ENCODE peak calls at places on chromosome X, in four cellular contexts. Y, X, D and S are unnamed samples.

GRCh38 chrX:145861818-145862217 is 44.2 kb downstream of the SLITRK2 start:
- DNase-seq in Y (no peak), X (no peak), D (no peak), S (no peak)

GRCh38 chrX:39652336-39652735 is 445.4 kb downstream of the BCOR start:
- DNase-seq in Y (no peak), X (no peak), D (peak), S (no peak)

GRCh38 chrX:130012683-130013082 is 30.2 kb downstream of the BCORL1 start:
- DNase-seq in Y (no peak), X (no peak), D (no peak), S (no peak)

GRCh38 chrX:95318882-95319281 is 1365.8 kb upstream of the DIAPH2 start:
- DNase-seq in Y (no peak), X (no peak), D (peak), S (no peak)

GRCh38 chrX:56751071-56751470 is 22.0 kb downstream of the NBDY start:
- DNase-seq in Y (no peak), X (no peak), D (no peak), S (no peak)

GRCh38 chrX:3134316-3134715 is 93.0 kb downstream of the ARSF start:
- DNase-seq in Y (no peak), X (no peak), D (no peak), S (no peak)

GRCh38 chrX:69150294-69150960 is 14.8 kb downstream of the PJA1 start:
- DNase-seq in Y (no peak), X (no peak), D (no peak), S (no peak)

GRCh38 chrX:129649268-129650182 is 5.2 kb downstream of the APLN start:
- DNase-seq in Y (no peak), X (no peak), D (no peak), S (no peak)

GRCh38 chrX:121093011-121093410 is 45.6 kb downstream of the GLUD2 start:
- DNase-seq in Y (no peak), X (no peak), D (no peak), S (no peak)

GRCh38 chrX:22666441-22666840 is 333.3 kb upstream of the DDX53 start:
- DNase-seq in Y (no peak), X (no peak), D (peak), S (no peak)

GRCh38 chrX:12007881-12008280 is 130.4 kb upstream of the FRMPD4 start:
- DNase-seq in Y (no peak), X (no peak), D (no peak), S (no peak)

GRCh38 chrX:83022020-83022419 is 486.1 kb upstream of the POU3F4 start:
- DNase-seq in Y (no peak), X (no peak), D (no peak), S (no peak)

GRCh38 chrX:47854474-47854873 is 17.8 kb downstream of the ZNF81 start:
- DNase-seq in Y (no peak), X (no peak), D (no peak), S (no peak)

GRCh38 chrX:79130857-79131256 is 13.6 kb upstream of the GPR174 start:
- DNase-seq in Y (no peak), X (no peak), D (no peak), S (no peak)

GRCh38 chrX:48800574-48801280 is 1.1 kb upstream of the HDAC6 start:
- DNase-seq in Y (no peak), X (no peak), D (no peak), S (no peak)

GRCh38 chrX:120556251-120556650 is 4.5 kb downstream of the CUL4B start:
- DNase-seq in Y (no peak), X (no peak), D (no peak), S (no peak)

GRCh38 chrX:127038065-127038464 is 218.5 kb downstream of the PRR32 start:
- DNase-seq in Y (no peak), X (no peak), D (no peak), S (no peak)

GRCh38 chrX:41692162-41692749 is 3.5 kb downstream of the GPR34 start:
- DNase-seq in Y (no peak), X (no peak), D (no peak), S (no peak)

GRCh38 chrX:39409246-39409917 is 608.1 kb downstream of the MID1IP1 start:
- DNase-seq in Y (no peak), X (no peak), D (no peak), S (no peak)

GRCh38 chrX:107654778-107655761 is 26.8 kb downstream of the PRPS1 start:
- DNase-seq in Y (peak), X (no peak), D (peak), S (no peak)

GRCh38 chrX:111040377-111041017 is 55.5 kb upstream of the PAK3 start:
- DNase-seq in Y (no peak), X (no peak), D (no peak), S (no peak)

GRCh38 chrX:103552236-103552635 is 32.9 kb upstream of the RAB40A start:
- DNase-seq in Y (no peak), X (no peak), D (no peak), S (no peak)

GRCh38 chrX:42739258-42739657 is 38.7 kb downstream of the PPP1R2C start:
- DNase-seq in Y (no peak), X (no peak), D (no peak), S (no peak)

DNA sequence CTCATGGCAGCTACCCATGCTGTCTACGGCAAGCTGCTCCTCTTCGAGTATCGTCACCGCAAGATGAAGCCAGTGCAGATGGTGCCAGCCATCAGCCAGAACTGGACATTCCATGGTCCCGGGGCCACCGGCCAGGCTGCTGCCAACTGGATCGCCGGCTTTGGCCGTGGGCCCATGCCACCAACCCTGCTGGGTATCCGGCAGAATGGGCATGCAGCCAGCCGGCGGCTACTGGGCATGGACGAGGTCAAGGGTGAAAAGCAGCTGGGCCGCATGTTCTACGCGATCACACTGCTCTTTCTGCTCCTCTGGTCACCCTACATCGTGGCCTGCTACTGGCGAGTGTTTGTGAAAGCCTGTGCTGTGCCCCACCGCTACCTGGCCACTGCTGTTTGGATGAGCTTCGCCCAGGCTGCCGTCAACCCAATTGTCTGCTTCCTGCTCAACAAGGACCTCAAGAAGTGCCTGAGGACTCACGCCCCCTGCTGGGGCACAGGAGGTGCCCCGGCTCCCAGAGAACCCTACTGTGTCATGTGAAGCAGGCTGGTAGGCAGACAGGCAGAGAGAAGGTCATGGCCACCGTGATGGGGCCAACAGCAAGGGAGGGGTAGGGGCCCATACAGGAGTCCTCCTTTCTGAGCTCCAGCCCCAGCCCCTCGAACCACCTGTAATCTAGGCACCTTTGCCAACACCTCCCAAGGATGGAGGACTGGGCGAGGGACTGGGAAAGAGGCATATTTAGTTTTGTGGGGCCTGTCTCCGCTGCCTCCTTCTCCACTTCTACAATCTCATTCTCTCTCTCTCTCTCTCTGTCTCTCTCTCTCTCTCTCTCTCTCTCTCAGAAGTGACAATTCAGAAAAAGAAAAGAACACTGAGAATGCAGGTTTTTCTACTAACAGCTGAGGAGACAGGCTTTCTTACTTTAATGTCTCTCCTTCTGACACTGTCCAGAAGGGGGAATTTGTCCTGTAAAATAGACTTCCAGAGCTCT is 4.7 kb upstream of the TSPYL2 start:
- DNase-seq in Y (no peak), X (no peak), D (no peak), S (no peak)
- TF ChIP-seq CTCF in Y (no peak), X (no peak), D (no peak), S (no peak)

DNA sequence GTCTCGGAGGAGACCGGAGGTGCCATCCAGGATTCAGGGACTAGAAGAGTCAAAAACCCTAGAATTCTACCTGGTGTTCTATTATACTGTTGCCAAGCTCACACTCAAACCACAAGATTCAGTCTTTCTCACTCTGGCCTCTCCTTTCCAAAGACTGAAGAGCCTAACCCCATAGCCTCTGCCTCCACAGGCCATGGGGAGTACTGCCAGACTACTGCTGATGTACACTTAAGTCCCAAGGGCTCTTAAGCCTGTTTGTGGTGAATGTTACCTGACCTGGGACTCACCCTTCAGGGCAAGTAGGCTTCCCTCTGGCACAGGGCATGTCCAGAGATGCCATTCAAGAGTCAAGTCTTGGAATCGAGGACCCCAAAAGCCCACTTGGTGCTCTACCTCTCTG is 58.9 kb upstream of the IRS4 start:
- DNase-seq in Y (no peak), X (no peak), D (no peak), S (no peak)
- TF ChIP-seq CTCF in Y (no peak), X (no peak), D (no peak), S (no peak)

DNA sequence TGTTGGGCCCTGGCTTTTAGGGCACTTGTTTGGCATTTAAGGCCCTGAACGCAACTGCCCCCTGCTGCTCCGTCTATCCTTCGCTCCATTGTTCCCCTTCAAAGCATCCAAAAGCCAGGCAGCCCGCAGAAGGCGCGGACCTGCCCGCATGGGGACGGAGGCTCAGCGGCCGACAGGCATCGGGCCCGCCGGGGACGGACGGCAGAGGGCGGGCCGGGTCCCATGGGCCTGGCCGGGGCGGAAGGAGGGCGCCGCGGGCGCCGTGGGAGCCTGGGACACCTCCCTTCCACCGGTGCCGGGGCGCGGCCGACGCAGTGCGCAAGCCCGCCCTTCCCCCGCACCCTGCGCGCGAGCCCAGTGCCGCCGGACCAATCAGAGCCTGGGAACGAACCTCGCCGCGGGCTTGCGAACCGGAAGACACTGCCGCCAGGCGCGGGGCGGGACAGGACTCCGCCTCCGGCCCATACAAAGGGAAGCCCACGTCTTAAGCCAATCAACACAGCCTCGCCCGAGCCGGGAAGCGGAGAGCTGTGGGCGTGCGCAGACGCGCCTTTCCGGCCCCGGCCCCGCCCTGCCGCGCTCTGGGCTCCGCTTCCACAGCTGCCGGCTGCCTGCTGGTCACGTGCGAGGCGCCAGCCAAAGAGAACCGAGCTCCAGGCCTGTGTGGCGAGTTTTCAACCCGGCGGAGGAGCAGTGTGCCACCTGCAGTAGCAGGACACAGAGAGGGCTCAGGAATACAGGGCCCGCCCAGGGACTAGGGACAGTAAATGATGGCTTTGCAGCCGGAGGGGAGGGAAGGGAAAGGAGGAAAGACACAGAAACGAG is 2.1 kb upstream of the ARHGAP4 start:
- DNase-seq in Y (peak), X (peak), D (peak), S (peak)
- TF ChIP-seq CTCF in Y (peak), X (peak), D (no peak), S (no peak)

GRCh38 chrX:24245201-24245600 is 68.7 kb downstream of the SUPT20HL2 start:
- DNase-seq in Y (no peak), X (no peak), D (no peak), S (no peak)
- TF ChIP-seq CTCF in Y (no peak), X (no peak), D (no peak), S (no peak)

GRCh38 chrX:93874554-93874953 is 200.5 kb downstream of the FAM133A start:
- DNase-seq in Y (no peak), X (no peak), D (no peak), S (no peak)
- TF ChIP-seq CTCF in Y (no peak), X (no peak), D (no peak), S (peak)

DNA sequence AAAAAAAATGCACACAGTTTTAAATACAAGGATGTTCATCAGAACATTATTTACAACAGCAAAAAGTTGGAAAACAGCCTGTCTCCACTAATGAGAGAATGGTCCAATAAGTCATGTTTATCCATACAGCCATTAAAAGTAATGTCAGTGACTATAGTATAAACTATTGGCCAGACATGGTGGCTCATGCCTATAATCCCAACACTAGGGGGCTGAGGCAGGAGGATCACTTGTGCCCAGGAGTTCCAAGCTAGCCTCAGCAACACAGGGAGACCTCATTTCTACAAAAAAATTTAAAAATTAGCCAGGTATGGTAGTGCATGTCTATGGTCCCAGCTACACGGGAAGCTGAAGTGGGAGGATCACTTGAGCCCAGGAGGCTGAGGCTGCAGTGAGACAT is 48.1 kb upstream of the IL13RA1 start:
- DNase-seq in Y (no peak), X (no peak), D (no peak), S (no peak)
- TF ChIP-seq CTCF in Y (no peak), X (no peak), D (no peak), S (no peak)

GRCh38 chrX:119095936-119096335 is 23.1 kb downstream of the CT47C1 start:
- DNase-seq in Y (no peak), X (no peak), D (no peak), S (no peak)

GRCh38 chrX:119089619-119090018 is 16.8 kb downstream of the CT47C1 start:
- DNase-seq in Y (no peak), X (no peak), D (no peak), S (no peak)

GRCh38 chrX:119093991-119094741 is 21.4 kb downstream of the CT47C1 start:
- DNase-seq in Y (no peak), X (no peak), D (no peak), S (no peak)

DNA sequence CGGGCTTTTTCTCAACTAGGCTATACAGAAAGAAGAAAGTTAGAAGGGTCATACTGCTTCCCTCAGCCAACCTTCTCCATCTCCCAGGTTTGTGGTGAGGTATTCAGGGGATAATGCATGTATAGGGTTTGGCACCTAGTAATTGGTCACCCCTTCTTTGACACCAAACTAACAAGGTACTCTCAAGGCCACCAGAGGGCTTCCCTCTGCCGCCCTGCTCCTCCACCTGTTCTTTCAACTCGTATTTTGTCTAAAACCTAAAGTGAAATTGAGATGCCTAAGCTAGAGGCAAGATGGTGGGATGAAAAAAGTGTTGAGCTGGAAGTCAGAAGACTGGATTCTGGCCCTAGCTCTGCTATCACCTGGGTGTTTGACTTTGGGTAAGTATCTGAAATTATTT is 22.0 kb downstream of the CT47C1 start:
- DNase-seq in Y (no peak), X (no peak), D (no peak), S (no peak)
- TF ChIP-seq CTCF in Y (no peak), X (no peak), D (no peak), S (no peak)

DNA sequence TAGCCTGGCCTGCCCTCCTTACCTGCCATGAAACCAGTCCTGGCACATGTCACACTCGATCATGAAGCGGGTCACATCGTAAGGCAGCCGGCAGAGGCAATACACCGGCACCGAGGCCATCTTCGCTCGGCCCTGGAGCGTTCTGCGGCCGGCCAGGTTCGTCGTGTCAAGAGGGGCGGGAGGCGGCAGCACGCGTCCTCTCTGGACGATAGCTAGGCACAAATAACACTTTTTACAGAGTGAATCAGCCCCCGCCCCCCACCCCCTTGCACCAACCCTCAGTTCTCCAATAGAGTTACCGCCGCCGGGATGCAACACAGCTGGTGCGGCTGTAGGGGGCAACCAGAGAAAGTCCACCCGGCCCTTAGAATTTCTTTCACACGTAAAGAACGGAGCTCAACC is 1.7 kb downstream of the PHF8 start:
- DNase-seq in Y (peak), X (no peak), D (peak), S (no peak)
- TF ChIP-seq CTCF in Y (peak), X (no peak), D (no peak), S (peak)

DNA sequence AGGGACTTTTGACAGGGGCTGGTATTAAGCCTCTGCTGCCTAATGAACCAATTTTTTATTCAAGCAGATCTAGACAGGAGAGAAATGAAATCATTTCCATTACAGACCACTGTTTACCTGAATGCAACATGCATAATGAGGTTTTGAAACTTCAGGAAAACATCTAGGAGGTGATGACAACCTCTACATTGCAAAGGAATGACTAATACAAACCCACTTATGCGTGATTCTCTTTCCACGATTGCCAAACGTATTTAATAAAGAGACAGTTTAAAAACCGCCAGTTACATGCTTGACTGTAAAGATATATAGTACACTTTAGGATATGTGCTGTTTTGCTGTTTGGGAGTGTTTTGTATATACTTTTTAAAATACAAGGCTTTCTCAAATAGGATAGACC is 138.5 kb upstream of the PUDP start:
- DNase-seq in Y (no peak), X (no peak), D (no peak), S (no peak)
- TF ChIP-seq CTCF in Y (no peak), X (no peak), D (no peak), S (no peak)